ENCODE peak calls at places on chromosomes 16 and 17, in nine cellular contexts. One of them, this sample, is unnamed.

GRCh38 chr17:68421486-68421885 is 35.8 kb downstream of the WIPI1 start:
- DNase-seq in tibial nerve: no peak
- DNase-seq in ovary: no peak
- DNase-seq in sigmoid colon: no peak
- DNase-seq in A549: no peak
- DNase-seq in stomach: no peak
- DNase-seq in suprapubic skin: peak
- DNase-seq in esophagus muscularis mucosa: peak
- DNase-seq in SK-N-SH: no peak
- DNase-seq in this sample: no peak

GRCh38 chr17:1490643-1491405 is 1.7 kb downstream of the MYO1C start:
- DNase-seq in tibial nerve: no peak
- DNase-seq in ovary: peak
- DNase-seq in sigmoid colon: peak
- DNase-seq in A549: peak
- DNase-seq in stomach: peak
- DNase-seq in suprapubic skin: peak
- DNase-seq in esophagus muscularis mucosa: no peak
- DNase-seq in SK-N-SH: peak
- DNase-seq in this sample: peak

GRCh38 chr16:29820730-29821662 is 734 bp downstream of the MVP start:
- DNase-seq in tibial nerve: no peak
- DNase-seq in ovary: peak
- DNase-seq in sigmoid colon: no peak
- DNase-seq in A549: peak
- DNase-seq in stomach: peak
- DNase-seq in suprapubic skin: no peak
- DNase-seq in esophagus muscularis mucosa: no peak
- DNase-seq in SK-N-SH: no peak
- DNase-seq in this sample: peak

GRCh38 chr16:27787661-27788060 is 237.7 kb downstream of the KATNIP start:
- DNase-seq in tibial nerve: no peak
- DNase-seq in ovary: no peak
- DNase-seq in sigmoid colon: no peak
- DNase-seq in A549: no peak
- DNase-seq in stomach: no peak
- DNase-seq in suprapubic skin: no peak
- DNase-seq in esophagus muscularis mucosa: no peak
- DNase-seq in SK-N-SH: no peak
- DNase-seq in this sample: no peak

GRCh38 chr17:10198509-10199249 is at the start of gene GAS7:
- DNase-seq in tibial nerve: peak
- DNase-seq in ovary: peak
- DNase-seq in sigmoid colon: peak
- DNase-seq in A549: no peak
- DNase-seq in stomach: peak
- DNase-seq in suprapubic skin: peak
- DNase-seq in esophagus muscularis mucosa: peak
- DNase-seq in SK-N-SH: peak
- DNase-seq in this sample: peak

GRCh38 chr17:30716461-30717289 is 107.8 kb downstream of the CRLF3 start:
- DNase-seq in tibial nerve: no peak
- DNase-seq in ovary: peak
- DNase-seq in sigmoid colon: peak
- DNase-seq in A549: peak
- DNase-seq in stomach: no peak
- DNase-seq in suprapubic skin: peak
- DNase-seq in esophagus muscularis mucosa: no peak
- DNase-seq in SK-N-SH: peak
- DNase-seq in this sample: no peak

GRCh38 chr17:79942591-79943353 is 92.9 kb downstream of the TBC1D16 start:
- DNase-seq in tibial nerve: no peak
- DNase-seq in ovary: peak
- DNase-seq in sigmoid colon: peak
- DNase-seq in A549: no peak
- DNase-seq in stomach: no peak
- DNase-seq in suprapubic skin: peak
- DNase-seq in esophagus muscularis mucosa: no peak
- DNase-seq in SK-N-SH: no peak
- DNase-seq in this sample: peak

GRCh38 chr17:81387235-81388060 is 7.8 kb upstream of the BAHCC1 start:
- DNase-seq in tibial nerve: no peak
- DNase-seq in ovary: peak
- DNase-seq in sigmoid colon: peak
- DNase-seq in A549: no peak
- DNase-seq in stomach: peak
- DNase-seq in suprapubic skin: no peak
- DNase-seq in esophagus muscularis mucosa: no peak
- DNase-seq in SK-N-SH: peak
- DNase-seq in this sample: peak

GRCh38 chr17:27218041-27218440 is 75.9 kb upstream of the WSB1 start:
- DNase-seq in tibial nerve: no peak
- DNase-seq in ovary: no peak
- DNase-seq in sigmoid colon: no peak
- DNase-seq in A549: no peak
- DNase-seq in stomach: no peak
- DNase-seq in suprapubic skin: no peak
- DNase-seq in esophagus muscularis mucosa: no peak
- DNase-seq in SK-N-SH: no peak
- DNase-seq in this sample: no peak

GRCh38 chr16:66948034-66948821 is 12.8 kb upstream of the CES3 start:
- DNase-seq in tibial nerve: no peak
- DNase-seq in ovary: peak
- DNase-seq in sigmoid colon: no peak
- DNase-seq in A549: no peak
- DNase-seq in stomach: peak
- DNase-seq in suprapubic skin: peak
- DNase-seq in esophagus muscularis mucosa: no peak
- DNase-seq in SK-N-SH: no peak
- DNase-seq in this sample: peak

GRCh38 chr16:35559911-35560636 is 2100.7 kb downstream of the TP53TG3F start:
- DNase-seq in tibial nerve: no peak
- DNase-seq in ovary: no peak
- DNase-seq in sigmoid colon: no peak
- DNase-seq in A549: no peak
- DNase-seq in stomach: no peak
- DNase-seq in suprapubic skin: no peak
- DNase-seq in esophagus muscularis mucosa: no peak
- DNase-seq in SK-N-SH: no peak
- DNase-seq in this sample: no peak

GRCh38 chr16:14186954-14187306 is 115.8 kb downstream of the MRTFB start:
- DNase-seq in tibial nerve: no peak
- DNase-seq in ovary: no peak
- DNase-seq in sigmoid colon: no peak
- DNase-seq in A549: no peak
- DNase-seq in stomach: no peak
- DNase-seq in suprapubic skin: no peak
- DNase-seq in esophagus muscularis mucosa: no peak
- DNase-seq in SK-N-SH: no peak
- DNase-seq in this sample: no peak

GRCh38 chr16:674968-675883 is at the start of gene RHBDL1:
- DNase-seq in tibial nerve: no peak
- DNase-seq in ovary: no peak
- DNase-seq in sigmoid colon: no peak
- DNase-seq in A549: peak
- DNase-seq in stomach: no peak
- DNase-seq in suprapubic skin: no peak
- DNase-seq in esophagus muscularis mucosa: no peak
- DNase-seq in SK-N-SH: peak
- DNase-seq in this sample: peak

GRCh38 chr17:71338396-71338795 is 782.4 kb upstream of the SOX9 start:
- DNase-seq in tibial nerve: no peak
- DNase-seq in ovary: no peak
- DNase-seq in sigmoid colon: no peak
- DNase-seq in A549: peak
- DNase-seq in stomach: no peak
- DNase-seq in suprapubic skin: no peak
- DNase-seq in esophagus muscularis mucosa: no peak
- DNase-seq in SK-N-SH: no peak
- DNase-seq in this sample: no peak
- TF ChIP-seq EP300 in tibial nerve: no peak
- TF ChIP-seq EP300 in ovary: no peak
- TF ChIP-seq EP300 in sigmoid colon: no peak
- TF ChIP-seq EP300 in A549: no peak
- TF ChIP-seq EP300 in stomach: no peak
- TF ChIP-seq EP300 in suprapubic skin: no peak
- TF ChIP-seq EP300 in esophagus muscularis mucosa: no peak
- TF ChIP-seq EP300 in SK-N-SH: peak
- TF ChIP-seq EP300 in this sample: no peak

GRCh38 chr17:38320482-38320881 is 23.3 kb downstream of the GPR179 start:
- DNase-seq in tibial nerve: no peak
- DNase-seq in ovary: no peak
- DNase-seq in sigmoid colon: no peak
- DNase-seq in A549: no peak
- DNase-seq in stomach: no peak
- DNase-seq in suprapubic skin: peak
- DNase-seq in esophagus muscularis mucosa: no peak
- DNase-seq in SK-N-SH: no peak
- DNase-seq in this sample: no peak
- TF ChIP-seq EP300 in tibial nerve: no peak
- TF ChIP-seq EP300 in ovary: no peak
- TF ChIP-seq EP300 in sigmoid colon: no peak
- TF ChIP-seq EP300 in A549: no peak
- TF ChIP-seq EP300 in stomach: no peak
- TF ChIP-seq EP300 in suprapubic skin: no peak
- TF ChIP-seq EP300 in esophagus muscularis mucosa: no peak
- TF ChIP-seq EP300 in SK-N-SH: no peak
- TF ChIP-seq EP300 in this sample: no peak

DNA sequence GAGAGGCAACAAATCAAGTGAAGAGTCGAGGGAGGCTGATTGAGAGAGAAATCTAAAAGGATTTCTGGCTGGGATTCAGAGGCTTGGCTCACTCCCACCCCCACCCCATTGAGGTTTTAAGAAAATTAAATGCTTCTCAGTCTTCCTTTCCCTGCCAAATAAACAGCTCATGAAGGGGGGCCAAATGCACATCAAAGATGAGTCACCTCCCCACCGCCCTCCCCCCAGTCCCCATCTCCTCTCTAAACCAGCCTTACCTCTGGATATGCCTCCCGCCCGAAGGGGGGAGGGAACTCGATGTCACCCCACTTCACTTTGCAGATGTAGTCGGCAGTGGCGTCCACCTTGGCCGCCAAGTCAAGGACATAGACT is 11.6 kb downstream of the ACLY start:
- DNase-seq in tibial nerve: no peak
- DNase-seq in ovary: no peak
- DNase-seq in sigmoid colon: no peak
- DNase-seq in A549: peak
- DNase-seq in stomach: no peak
- DNase-seq in suprapubic skin: no peak
- DNase-seq in esophagus muscularis mucosa: no peak
- DNase-seq in SK-N-SH: no peak
- DNase-seq in this sample: no peak
- TF ChIP-seq EP300 in tibial nerve: no peak
- TF ChIP-seq EP300 in ovary: no peak
- TF ChIP-seq EP300 in sigmoid colon: no peak
- TF ChIP-seq EP300 in A549: peak
- TF ChIP-seq EP300 in stomach: no peak
- TF ChIP-seq EP300 in suprapubic skin: no peak
- TF ChIP-seq EP300 in esophagus muscularis mucosa: no peak
- TF ChIP-seq EP300 in SK-N-SH: peak
- TF ChIP-seq EP300 in this sample: no peak

GRCh38 chr16:23712976-23713375 is at the start of gene ERN2:
- DNase-seq in tibial nerve: no peak
- DNase-seq in ovary: no peak
- DNase-seq in sigmoid colon: no peak
- DNase-seq in A549: no peak
- DNase-seq in stomach: peak
- DNase-seq in suprapubic skin: no peak
- DNase-seq in esophagus muscularis mucosa: no peak
- DNase-seq in SK-N-SH: no peak
- DNase-seq in this sample: peak
- TF ChIP-seq EP300 in tibial nerve: no peak
- TF ChIP-seq EP300 in ovary: no peak
- TF ChIP-seq EP300 in sigmoid colon: no peak
- TF ChIP-seq EP300 in A549: no peak
- TF ChIP-seq EP300 in stomach: no peak
- TF ChIP-seq EP300 in suprapubic skin: no peak
- TF ChIP-seq EP300 in esophagus muscularis mucosa: no peak
- TF ChIP-seq EP300 in SK-N-SH: no peak
- TF ChIP-seq EP300 in this sample: no peak

GRCh38 chr17:72336804-72337070 is 215.9 kb downstream of the SOX9 start:
- DNase-seq in tibial nerve: no peak
- DNase-seq in ovary: no peak
- DNase-seq in sigmoid colon: no peak
- DNase-seq in A549: no peak
- DNase-seq in stomach: no peak
- DNase-seq in suprapubic skin: no peak
- DNase-seq in esophagus muscularis mucosa: no peak
- DNase-seq in SK-N-SH: no peak
- DNase-seq in this sample: no peak

GRCh38 chr17:72336026-72336803 is 215.4 kb downstream of the SOX9 start:
- DNase-seq in tibial nerve: no peak
- DNase-seq in ovary: no peak
- DNase-seq in sigmoid colon: no peak
- DNase-seq in A549: no peak
- DNase-seq in stomach: no peak
- DNase-seq in suprapubic skin: no peak
- DNase-seq in esophagus muscularis mucosa: no peak
- DNase-seq in SK-N-SH: no peak
- DNase-seq in this sample: no peak

GRCh38 chr17:72334205-72334604 is 213.4 kb downstream of the SOX9 start:
- DNase-seq in tibial nerve: no peak
- DNase-seq in ovary: no peak
- DNase-seq in sigmoid colon: no peak
- DNase-seq in A549: peak
- DNase-seq in stomach: no peak
- DNase-seq in suprapubic skin: no peak
- DNase-seq in esophagus muscularis mucosa: no peak
- DNase-seq in SK-N-SH: no peak
- DNase-seq in this sample: no peak

GRCh38 chr17:72333570-72333969 is 212.8 kb downstream of the SOX9 start:
- DNase-seq in tibial nerve: no peak
- DNase-seq in ovary: no peak
- DNase-seq in sigmoid colon: no peak
- DNase-seq in A549: no peak
- DNase-seq in stomach: no peak
- DNase-seq in suprapubic skin: no peak
- DNase-seq in esophagus muscularis mucosa: no peak
- DNase-seq in SK-N-SH: no peak
- DNase-seq in this sample: no peak

DNA sequence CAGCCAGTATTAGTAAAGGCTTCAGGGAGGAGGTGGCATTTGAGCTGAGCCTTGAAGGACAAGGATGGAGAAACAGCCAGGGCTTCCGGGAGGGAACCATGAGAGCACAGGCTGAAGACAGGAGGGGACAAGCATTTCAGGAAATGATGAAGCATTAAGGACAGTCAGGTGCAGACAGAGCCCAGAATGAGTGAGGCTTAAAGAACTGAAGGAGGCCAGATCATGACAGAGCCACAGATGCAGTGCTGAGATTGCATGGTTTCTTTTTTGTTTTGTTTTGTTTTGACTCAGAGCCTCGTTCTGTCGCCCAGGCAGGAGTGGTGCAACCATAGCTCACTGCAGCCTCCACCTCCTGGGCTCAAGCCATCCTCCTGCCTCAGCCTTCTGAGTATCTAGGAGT is 211.5 kb downstream of the SOX9 start:
- DNase-seq in tibial nerve: no peak
- DNase-seq in ovary: no peak
- DNase-seq in sigmoid colon: no peak
- DNase-seq in A549: no peak
- DNase-seq in stomach: no peak
- DNase-seq in suprapubic skin: no peak
- DNase-seq in esophagus muscularis mucosa: no peak
- DNase-seq in SK-N-SH: no peak
- DNase-seq in this sample: no peak
- TF ChIP-seq EP300 in tibial nerve: no peak
- TF ChIP-seq EP300 in ovary: no peak
- TF ChIP-seq EP300 in sigmoid colon: no peak
- TF ChIP-seq EP300 in A549: no peak
- TF ChIP-seq EP300 in stomach: no peak
- TF ChIP-seq EP300 in suprapubic skin: no peak
- TF ChIP-seq EP300 in esophagus muscularis mucosa: no peak
- TF ChIP-seq EP300 in SK-N-SH: no peak
- TF ChIP-seq EP300 in this sample: no peak

This sample was measured in transverse colon.